ENCODE peak calls at places on chromosomes 6 and 20, in five cellular contexts. One of them, this sample, is unnamed.

GRCh38 chr20:14604143-14604542 is 266.7 kb upstream of the FLRT3 start:
- DNase-seq in SHP77: no peak
- DNase-seq in T-helper 1 cell: no peak
- DNase-seq in AG08395: no peak
- DNase-seq in activated CD4-positive, alpha-beta T cell treated with anti-CD3 and anti-CD28 coated beads, Interleukin-2, amount 50 U/mL, for 24 hours: no peak
- DNase-seq in this sample: no peak

GRCh38 chr6:684831-685636 is 7.9 kb downstream of the EXOC2 start:
- DNase-seq in SHP77: no peak
- DNase-seq in T-helper 1 cell: no peak
- DNase-seq in AG08395: peak
- DNase-seq in activated CD4-positive, alpha-beta T cell treated with anti-CD3 and anti-CD28 coated beads, Interleukin-2, amount 50 U/mL, for 24 hours: peak
- DNase-seq in this sample: no peak

GRCh38 chr6:98821739-98822405 is 12.5 kb upstream of the POU3F2 start:
- DNase-seq in SHP77: no peak
- DNase-seq in T-helper 1 cell: no peak
- DNase-seq in AG08395: no peak
- DNase-seq in activated CD4-positive, alpha-beta T cell treated with anti-CD3 and anti-CD28 coated beads, Interleukin-2, amount 50 U/mL, for 24 hours: no peak
- DNase-seq in this sample: no peak

GRCh38 chr6:43292763-43293318 is 5.2 kb upstream of the SLC22A7 start:
- DNase-seq in SHP77: no peak
- DNase-seq in T-helper 1 cell: no peak
- DNase-seq in AG08395: no peak
- DNase-seq in activated CD4-positive, alpha-beta T cell treated with anti-CD3 and anti-CD28 coated beads, Interleukin-2, amount 50 U/mL, for 24 hours: no peak
- DNase-seq in this sample: no peak

GRCh38 chr20:48214601-48215000 is 429.3 kb upstream of the SULF2 start:
- DNase-seq in SHP77: no peak
- DNase-seq in T-helper 1 cell: no peak
- DNase-seq in AG08395: no peak
- DNase-seq in activated CD4-positive, alpha-beta T cell treated with anti-CD3 and anti-CD28 coated beads, Interleukin-2, amount 50 U/mL, for 24 hours: no peak
- DNase-seq in this sample: no peak

GRCh38 chr6:112595201-112595600 is 248.1 kb downstream of the RFPL4B start:
- DNase-seq in SHP77: no peak
- DNase-seq in T-helper 1 cell: no peak
- DNase-seq in AG08395: no peak
- DNase-seq in activated CD4-positive, alpha-beta T cell treated with anti-CD3 and anti-CD28 coated beads, Interleukin-2, amount 50 U/mL, for 24 hours: no peak
- DNase-seq in this sample: no peak

GRCh38 chr20:17872434-17872833 is 96.2 kb downstream of the SNX5 start:
- DNase-seq in SHP77: no peak
- DNase-seq in T-helper 1 cell: no peak
- DNase-seq in AG08395: no peak
- DNase-seq in activated CD4-positive, alpha-beta T cell treated with anti-CD3 and anti-CD28 coated beads, Interleukin-2, amount 50 U/mL, for 24 hours: no peak
- DNase-seq in this sample: no peak

GRCh38 chr6:27177454-27178000 is 70.0 kb upstream of the PRSS16 start:
- DNase-seq in SHP77: peak
- DNase-seq in T-helper 1 cell: peak
- DNase-seq in AG08395: peak
- DNase-seq in activated CD4-positive, alpha-beta T cell treated with anti-CD3 and anti-CD28 coated beads, Interleukin-2, amount 50 U/mL, for 24 hours: peak
- DNase-seq in this sample: peak

GRCh38 chr6:150176152-150176551 is 33.3 kb downstream of the PPP1R14C start:
- DNase-seq in SHP77: no peak
- DNase-seq in T-helper 1 cell: no peak
- DNase-seq in AG08395: no peak
- DNase-seq in activated CD4-positive, alpha-beta T cell treated with anti-CD3 and anti-CD28 coated beads, Interleukin-2, amount 50 U/mL, for 24 hours: no peak
- DNase-seq in this sample: no peak

This sample was measured in stromal cell of bone marrow.